ENCODE peak calls at places on chromosomes 11 and 22, in seven cellular contexts. A, Z, C, F, I, Y and N are unnamed samples.
A peak's percentile ranks its signal among the peaks of the same experiment; 100 is the strongest.

GRCh38 chr22:26487996-26488395 is 4.3 kb downstream of the SRRD start:
- DNase-seq in A (no peak), Z (peak; percentile 39), C (no peak), F (no peak), I (no peak), Y (no peak), N (no peak)

GRCh38 chr11:64631675-64632074 is 40.7 kb downstream of the SLC22A12 start:
- DNase-seq in A (no peak), Z (no peak), C (no peak), F (no peak), I (no peak), Y (no peak), N (no peak)

GRCh38 chr22:17952273-17952801 is 72.0 kb downstream of the MICAL3 start:
- DNase-seq in A (peak; percentile 13), Z (no peak), C (peak; percentile 7), F (peak; percentile 74), I (no peak), Y (no peak), N (no peak)

GRCh38 chr11:3929689-3930088 is 74.2 kb downstream of the STIM1 start:
- DNase-seq in A (no peak), Z (no peak), C (no peak), F (no peak), I (no peak), Y (no peak), N (no peak)

GRCh38 chr11:128422576-128423370 is 164.6 kb downstream of the ETS1 start:
- DNase-seq in A (no peak), Z (no peak), C (no peak), F (no peak), I (no peak), Y (peak; percentile 47), N (no peak)

GRCh38 chr11:61695917-61696316 is 15.7 kb downstream of the DAGLA start:
- DNase-seq in A (peak; percentile 88), Z (peak; percentile 73), C (peak; percentile 93), F (peak; percentile 81), I (peak; percentile 55), Y (peak; percentile 85), N (no peak)

GRCh38 chr11:116687458-116688201 is 85.2 kb downstream of the BUD13 start:
- DNase-seq in A (no peak), Z (no peak), C (peak; percentile 31), F (no peak), I (no peak), Y (no peak), N (no peak)

GRCh38 chr22:39932918-39933649 is 27.1 kb upstream of the TMA7B start:
- DNase-seq in A (peak; percentile 13), Z (peak; percentile 39), C (peak; percentile 52), F (peak; percentile 60), I (peak; percentile 37), Y (no peak), N (no peak)

GRCh38 chr11:76621866-76622265 is 48.7 kb downstream of the LRRC32 start:
- DNase-seq in A (no peak), Z (peak; percentile 37), C (no peak), F (no peak), I (no peak), Y (no peak), N (no peak)

GRCh38 chr11:116529681-116530080 is 243.1 kb downstream of the BUD13 start:
- DNase-seq in A (no peak), Z (no peak), C (no peak), F (no peak), I (no peak), Y (no peak), N (no peak)

GRCh38 chr11:64878494-64879225 is at the start of gene EHD1:
- DNase-seq in A (peak; percentile 83), Z (peak; percentile 98), C (peak; percentile 100), F (peak; percentile 99), I (peak; percentile 97), Y (peak; percentile 98), N (peak; percentile 93)

GRCh38 chr11:9803685-9804413 is 140.0 kb downstream of the SWAP70 start:
- DNase-seq in A (peak; percentile 21), Z (no peak), C (no peak), F (no peak), I (no peak), Y (no peak), N (no peak)

GRCh38 chr11:121929581-121929980 is 186.4 kb downstream of the BLID start:
- DNase-seq in A (peak; percentile 34), Z (peak; percentile 37), C (peak; percentile 27), F (no peak), I (peak; percentile 50), Y (no peak), N (peak; percentile 68)

GRCh38 chr11:68812526-68812925 is 29.2 kb downstream of the CPT1A start:
- DNase-seq in A (no peak), Z (no peak), C (no peak), F (peak; percentile 74), I (no peak), Y (no peak), N (no peak)

GRCh38 chr11:78806214-78807004 is 231.7 kb upstream of the NARS2 start:
- DNase-seq in A (peak; percentile 54), Z (peak; percentile 48), C (peak; percentile 51), F (no peak), I (peak; percentile 31), Y (peak; percentile 75), N (no peak)

GRCh38 chr22:50701428-50702154 is 29.0 kb downstream of the SHANK3 start:
- DNase-seq in A (no peak), Z (no peak), C (no peak), F (no peak), I (no peak), Y (peak; percentile 11), N (no peak)

DNA sequence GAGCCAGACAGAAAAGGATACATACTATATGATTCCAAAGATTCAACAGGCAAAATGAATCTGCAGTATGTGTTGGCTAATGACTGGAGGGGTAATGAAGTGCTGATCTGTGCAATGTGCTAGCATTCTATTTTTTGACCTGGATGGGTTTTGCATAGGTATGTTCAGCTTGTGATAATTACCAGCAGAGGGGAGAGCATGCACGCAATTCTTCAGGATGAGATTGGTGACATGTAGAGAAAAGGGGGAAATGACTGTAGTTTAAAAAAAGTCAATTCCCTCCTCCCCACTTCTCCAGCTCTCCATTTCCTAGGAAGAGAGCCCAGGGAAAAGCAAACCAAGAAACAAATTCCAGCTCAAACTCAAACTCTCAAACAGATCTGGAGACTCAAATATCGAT is 566 bp upstream of the CCDC81 start:
- DNase-seq in A (no peak), Z (no peak), C (no peak), F (no peak), I (no peak), Y (no peak), N (no peak)
- H3K4me3 ChIP-seq in A (no peak overlapping the region), Z (peak overlapping the region; percentile 24), C (no peak overlapping the region), F (no peak overlapping the region), I (peak overlapping the region; percentile 34), Y (no peak overlapping the region), N (peak overlapping the region; percentile 36)

GRCh38 chr11:35619030-35619753 is 932 bp downstream of the FJX1 start:
- DNase-seq in A (peak; percentile 22), Z (peak; percentile 52), C (peak; percentile 45), F (peak; percentile 18), I (peak; percentile 64), Y (peak; percentile 50), N (no peak)

GRCh38 chr11:35618497-35619029 is 303 bp downstream of the FJX1 start:
- DNase-seq in A (peak; percentile 10), Z (peak; percentile 41), C (peak; percentile 34), F (peak; percentile 20), I (no peak), Y (peak; percentile 49), N (no peak)

GRCh38 chr11:35621620-35622019 is 3.4 kb downstream of the FJX1 start:
- DNase-seq in A (peak; percentile 54), Z (peak; percentile 53), C (peak; percentile 76), F (no peak), I (peak; percentile 25), Y (no peak), N (no peak)

GRCh38 chr11:35622070-35622469 is 3.8 kb downstream of the FJX1 start:
- DNase-seq in A (peak; percentile 95), Z (peak; percentile 92), C (peak; percentile 64), F (no peak), I (peak; percentile 81), Y (no peak), N (peak; percentile 84)

DNA sequence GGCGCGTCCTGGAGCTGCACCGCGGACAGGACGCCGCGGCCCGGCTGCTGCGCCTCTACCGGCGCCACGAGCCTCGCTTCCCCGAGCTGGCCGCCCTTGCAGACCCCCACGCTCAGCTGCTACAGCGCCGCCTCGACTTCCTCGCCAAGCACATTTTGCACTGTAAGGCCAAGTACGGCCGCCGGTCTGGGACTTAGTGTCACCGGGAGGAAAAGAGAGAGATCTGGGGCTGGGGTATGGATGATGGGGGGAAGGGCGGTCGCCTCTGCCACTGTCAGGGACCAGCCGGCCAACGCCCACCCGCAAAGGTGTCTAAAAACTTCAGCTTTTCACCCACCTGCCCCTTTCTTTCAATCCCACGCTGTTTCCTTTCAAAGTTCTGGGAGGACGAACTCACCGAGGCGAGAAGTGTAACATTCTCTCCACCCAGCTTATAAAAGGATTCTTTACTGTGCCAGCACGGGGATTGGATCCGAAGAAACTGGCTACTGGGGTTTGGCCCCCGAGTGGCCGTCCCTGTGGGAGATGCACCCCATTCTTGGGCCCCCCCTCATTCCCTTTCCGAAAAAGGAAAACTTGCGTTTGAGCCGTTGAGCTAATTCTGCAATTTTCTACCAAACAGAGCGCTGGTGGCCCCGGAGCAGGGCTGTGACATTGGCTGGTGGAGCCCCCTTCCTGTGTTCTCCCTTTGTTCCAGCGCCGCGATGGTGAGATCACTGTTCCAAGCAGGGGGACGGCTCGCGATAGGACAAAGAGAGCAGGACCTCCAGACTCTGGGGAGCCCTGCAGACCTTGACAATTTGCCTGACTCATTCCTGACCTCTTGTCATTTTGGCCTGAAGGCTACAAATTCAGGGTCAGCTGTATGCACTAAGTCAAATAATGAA is 1.7 kb downstream of the FJX1 start:
- DNase-seq in A (peak; percentile 29), Z (peak; percentile 56), C (peak; percentile 32), F (no peak), I (peak; percentile 46), Y (peak; percentile 46), N (no peak)
- H3K4me3 ChIP-seq in A (peak overlapping the region; percentile 87), Z (peak overlapping the region; percentile 72), C (peak overlapping the region; percentile 88), F (peak overlapping the region; percentile 36), I (peak overlapping the region; percentile 71), Y (peak overlapping the region; percentile 65), N (peak overlapping the region; percentile 52)

GRCh38 chr22:23218053-23218866 is 38.0 kb downstream of the BCR start:
- DNase-seq in A (no peak), Z (no peak), C (no peak), F (no peak), I (no peak), Y (peak; percentile 48), N (no peak)
- H3K4me3 ChIP-seq in A (no peak overlapping the region), Z (no peak overlapping the region), C (no peak overlapping the region), F (no peak overlapping the region), I (no peak overlapping the region), Y (peak overlapping the region; percentile 0), N (no peak overlapping the region)

GRCh38 chr11:67543585-67543984 is 20.3 kb upstream of the CABP2 start:
- DNase-seq in A (no peak), Z (no peak), C (no peak), F (peak; percentile 53), I (no peak), Y (no peak), N (no peak)
- H3K4me3 ChIP-seq in A (no peak overlapping the region), Z (no peak overlapping the region), C (no peak overlapping the region), F (no peak overlapping the region), I (no peak overlapping the region), Y (no peak overlapping the region), N (no peak overlapping the region)